ENCODE peak calls at places on chromosomes 2 and 18, in four cellular contexts. G is head of caudate nucleus; A is activated CD8-positive, alpha-beta memory T cell treated with anti-CD3 and anti-CD28 coated beads for 48 hours; M is A549. U is an unnamed sample.

GRCh38 chr18:23380001-23380550 is 73.0 kb upstream of the RIOK3 start:
- DNase-seq in G (no peak), A (no peak), M (peak; percentile 56), U (no peak)

GRCh38 chr18:55284614-55285013 is 303.4 kb downstream of the TCF4 start:
- DNase-seq in M (no peak), A (no peak), G (no peak), U (no peak)

GRCh38 chr2:237201461-237202287 is 116.0 kb downstream of the COPS8 start:
- DNase-seq in G (peak; percentile 28), M (peak; percentile 80), A (no peak), U (no peak)

GRCh38 chr18:49651033-49651432 is 89.2 kb downstream of the LIPG start:
- DNase-seq in A (no peak), G (no peak), M (no peak), U (no peak)

GRCh38 chr2:217270801-217271121 is 410.9 kb upstream of the TNP1 start:
- DNase-seq in A (no peak), G (no peak), M (no peak), U (no peak)

GRCh38 chr2:9560628-9561027 is 5.0 kb upstream of the ADAM17 start:
- DNase-seq in A (no peak), M (no peak), G (no peak), U (no peak)

GRCh38 chr2:191675807-191676667 is 1.9 kb upstream of the NABP1 start:
- DNase-seq in G (no peak), M (no peak), A (no peak), U (peak; percentile 64)

GRCh38 chr2:17620280-17620679 is 79.8 kb downstream of the VSNL1 start:
- DNase-seq in M (no peak), A (no peak), G (peak; percentile 65), U (peak; percentile 48)

GRCh38 chr2:181465686-181466375 is 8.6 kb downstream of the ITGA4 start:
- DNase-seq in A (no peak), M (no peak), G (no peak), U (no peak)